ENCODE peak calls at places on chromosomes 11 and 22, in five cellular contexts. G is heart left ventricle; E is occipital lobe; H is left ventricle myocardium inferior; S is CD4-positive, CD25-positive, alpha-beta regulatory T cell. U is an unnamed sample.

GRCh38 chr22:42408815-42409529 is 23.2 kb downstream of the NFAM1 start:
- DNase-seq in E (no peak), S (no peak), G (no peak), H (no peak), U (no peak)

GRCh38 chr11:22583963-22584492 is 41.6 kb downstream of the FANCF start:
- DNase-seq in E (no peak), S (no peak), H (no peak), G (no peak), U (no peak)

GRCh38 chr11:100673063-100673462 is 14.0 kb upstream of the ARHGAP42 start:
- DNase-seq in H (no peak), E (no peak), G (no peak), S (no peak), U (no peak)

GRCh38 chr11:66727282-66727882 is 1.6 kb downstream of the SPTBN2 start:
- DNase-seq in H (no peak), S (peak), G (no peak), E (peak), U (no peak)

GRCh38 chr22:31603081-31603525 is 58.9 kb downstream of the PISD start:
- DNase-seq in G (no peak), S (no peak), H (no peak), E (no peak), U (no peak)

GRCh38 chr11:78149646-78150045 is 10.2 kb upstream of the ALG8 start:
- DNase-seq in H (no peak), G (no peak), S (peak), E (no peak), U (no peak)

GRCh38 chr11:129075757-129076156 is 116.4 kb downstream of the ARHGAP32 start:
- DNase-seq in S (no peak), G (no peak), H (no peak), E (no peak), U (no peak)

GRCh38 chr22:42473484-42474193 is 41.4 kb upstream of the NFAM1 start:
- DNase-seq in H (no peak), G (peak), E (no peak), S (peak), U (no peak)

GRCh38 chr22:29309332-29310064 is 3.0 kb downstream of the GAS2L1 start:
- DNase-seq in H (peak), E (no peak), G (peak), S (no peak), U (peak)

GRCh38 chr11:123135863-123136446 is 59.1 kb downstream of the CLMP start:
- DNase-seq in H (no peak), G (no peak), S (no peak), E (no peak), U (no peak)

GRCh38 chr11:3135491-3136440 is 29.3 kb downstream of the OSBPL5 start:
- DNase-seq in G (no peak), H (peak), S (no peak), E (no peak), U (peak)

GRCh38 chr11:95088946-95089619 is 563 bp upstream of the ENDOD1 start:
- DNase-seq in H (no peak), G (no peak), E (no peak), S (no peak), U (no peak)

GRCh38 chr22:49044091-49044490 is 783.6 kb downstream of the BRD1 start:
- DNase-seq in S (no peak), H (no peak), G (no peak), E (no peak), U (peak)

GRCh38 chr11:88455974-88456373 is 118.4 kb upstream of the CTSC start:
- DNase-seq in H (no peak), S (no peak), E (no peak), G (no peak), U (no peak)

U was measured in aorta.